ENCODE peak calls at places on chromosomes 7 and 10, in seven cellular contexts. One of them, this sample, is unnamed.

GRCh38 chr10:123746016-123746415 is 79.9 kb downstream of the GPR26 start:
- DNase-seq in tibial nerve: no peak
- DNase-seq in uterus: no peak
- DNase-seq in body of pancreas: no peak
- DNase-seq in IMR-90: no peak
- DNase-seq in breast epithelium: no peak
- DNase-seq in spleen: no peak
- DNase-seq in this sample: no peak

GRCh38 chr10:125289461-125289860 is 129.1 kb upstream of the CTBP2 start:
- DNase-seq in breast epithelium: no peak
- DNase-seq in body of pancreas: no peak
- DNase-seq in uterus: no peak
- DNase-seq in IMR-90: no peak
- DNase-seq in spleen: no peak
- DNase-seq in tibial nerve: no peak
- DNase-seq in this sample: no peak

GRCh38 chr7:143172354-143172753 is 10.9 kb upstream of the TAS2R39 start:
- DNase-seq in spleen: no peak
- DNase-seq in tibial nerve: no peak
- DNase-seq in IMR-90: no peak
- DNase-seq in breast epithelium: peak
- DNase-seq in uterus: no peak
- DNase-seq in body of pancreas: peak
- DNase-seq in this sample: no peak

GRCh38 chr10:113132651-113133088 is 182.6 kb downstream of the TCF7L2 start:
- DNase-seq in spleen: no peak
- DNase-seq in tibial nerve: no peak
- DNase-seq in uterus: no peak
- DNase-seq in breast epithelium: no peak
- DNase-seq in IMR-90: peak
- DNase-seq in body of pancreas: no peak
- DNase-seq in this sample: no peak

GRCh38 chr10:29355436-29355991 is 66.6 kb downstream of the LYZL1 start:
- DNase-seq in body of pancreas: no peak
- DNase-seq in tibial nerve: no peak
- DNase-seq in breast epithelium: no peak
- DNase-seq in uterus: no peak
- DNase-seq in IMR-90: no peak
- DNase-seq in spleen: no peak
- DNase-seq in this sample: no peak

GRCh38 chr7:137462074-137462715 is 118.7 kb upstream of the PTN start:
- DNase-seq in uterus: no peak
- DNase-seq in spleen: no peak
- DNase-seq in tibial nerve: no peak
- DNase-seq in body of pancreas: no peak
- DNase-seq in IMR-90: peak
- DNase-seq in breast epithelium: peak
- DNase-seq in this sample: no peak

GRCh38 chr10:36191009-36191408 is 548.9 kb upstream of the FZD8 start:
- DNase-seq in breast epithelium: no peak
- DNase-seq in body of pancreas: no peak
- DNase-seq in spleen: no peak
- DNase-seq in uterus: no peak
- DNase-seq in tibial nerve: no peak
- DNase-seq in IMR-90: no peak
- DNase-seq in this sample: no peak

GRCh38 chr10:1746796-1747195 is 9.5 kb upstream of the ADARB2 start:
- DNase-seq in uterus: no peak
- DNase-seq in breast epithelium: no peak
- DNase-seq in IMR-90: no peak
- DNase-seq in spleen: no peak
- DNase-seq in tibial nerve: no peak
- DNase-seq in body of pancreas: no peak
- DNase-seq in this sample: no peak

GRCh38 chr7:46133741-46134140 is 212.7 kb upstream of the IGFBP3 start:
- DNase-seq in breast epithelium: no peak
- DNase-seq in spleen: peak
- DNase-seq in body of pancreas: no peak
- DNase-seq in tibial nerve: no peak
- DNase-seq in uterus: no peak
- DNase-seq in IMR-90: no peak
- DNase-seq in this sample: no peak

GRCh38 chr7:139232893-139233292 is 1.9 kb downstream of the UBN2 start:
- DNase-seq in IMR-90: peak
- DNase-seq in breast epithelium: no peak
- DNase-seq in spleen: no peak
- DNase-seq in body of pancreas: no peak
- DNase-seq in uterus: no peak
- DNase-seq in tibial nerve: no peak
- DNase-seq in this sample: no peak

GRCh38 chr7:143381427-143382125 is 431 bp downstream of the ZYX start:
- DNase-seq in breast epithelium: peak
- DNase-seq in uterus: peak
- DNase-seq in body of pancreas: peak
- DNase-seq in IMR-90: peak
- DNase-seq in tibial nerve: peak
- DNase-seq in spleen: peak
- DNase-seq in this sample: no peak

GRCh38 chr7:111803015-111803758 is 240.9 kb upstream of the IMMP2L start:
- DNase-seq in IMR-90: peak
- DNase-seq in body of pancreas: no peak
- DNase-seq in spleen: no peak
- DNase-seq in tibial nerve: no peak
- DNase-seq in uterus: no peak
- DNase-seq in breast epithelium: no peak
- DNase-seq in this sample: no peak

GRCh38 chr10:130255777-130256176 is 119.6 kb downstream of the GLRX3 start:
- DNase-seq in breast epithelium: no peak
- DNase-seq in tibial nerve: no peak
- DNase-seq in body of pancreas: no peak
- DNase-seq in uterus: no peak
- DNase-seq in spleen: no peak
- DNase-seq in IMR-90: no peak
- DNase-seq in this sample: no peak

GRCh38 chr7:36390199-36391090 is 783 bp downstream of the ANLN start:
- DNase-seq in IMR-90: peak
- DNase-seq in tibial nerve: no peak
- DNase-seq in breast epithelium: peak
- DNase-seq in body of pancreas: peak
- DNase-seq in spleen: peak
- DNase-seq in uterus: peak
- DNase-seq in this sample: peak
- TF ChIP-seq POLR2A in IMR-90: peak
- TF ChIP-seq POLR2A in tibial nerve: no peak
- TF ChIP-seq POLR2A in breast epithelium: no peak
- TF ChIP-seq POLR2A in body of pancreas: no peak
- TF ChIP-seq POLR2A in spleen: no peak
- TF ChIP-seq POLR2A in uterus: no peak
- TF ChIP-seq POLR2A in this sample: no peak

GRCh38 chr7:1026721-1027151 is 17.6 kb upstream of the GPR146 start:
- DNase-seq in breast epithelium: no peak
- DNase-seq in body of pancreas: peak
- DNase-seq in uterus: no peak
- DNase-seq in tibial nerve: no peak
- DNase-seq in IMR-90: no peak
- DNase-seq in spleen: peak
- DNase-seq in this sample: no peak

GRCh38 chr7:1027285-1028043 is 16.9 kb upstream of the GPR146 start:
- DNase-seq in tibial nerve: no peak
- DNase-seq in uterus: peak
- DNase-seq in body of pancreas: peak
- DNase-seq in breast epithelium: no peak
- DNase-seq in IMR-90: peak
- DNase-seq in spleen: peak
- DNase-seq in this sample: peak

GRCh38 chr7:1029637-1030443 is 14.5 kb upstream of the GPR146 start:
- DNase-seq in spleen: peak
- DNase-seq in IMR-90: no peak
- DNase-seq in tibial nerve: no peak
- DNase-seq in breast epithelium: no peak
- DNase-seq in body of pancreas: no peak
- DNase-seq in uterus: no peak
- DNase-seq in this sample: no peak

GRCh38 chr7:1028775-1029636 is 15.3 kb upstream of the GPR146 start:
- DNase-seq in tibial nerve: peak
- DNase-seq in uterus: peak
- DNase-seq in IMR-90: peak
- DNase-seq in breast epithelium: peak
- DNase-seq in spleen: peak
- DNase-seq in body of pancreas: peak
- DNase-seq in this sample: peak

GRCh38 chr7:1028044-1028770 is 16.1 kb upstream of the GPR146 start:
- DNase-seq in tibial nerve: peak
- DNase-seq in spleen: peak
- DNase-seq in uterus: peak
- DNase-seq in body of pancreas: peak
- DNase-seq in breast epithelium: peak
- DNase-seq in IMR-90: peak
- DNase-seq in this sample: peak
- TF ChIP-seq POLR2A in tibial nerve: peak
- TF ChIP-seq POLR2A in spleen: no peak
- TF ChIP-seq POLR2A in uterus: peak
- TF ChIP-seq POLR2A in body of pancreas: peak
- TF ChIP-seq POLR2A in breast epithelium: no peak
- TF ChIP-seq POLR2A in IMR-90: peak
- TF ChIP-seq POLR2A in this sample: peak

GRCh38 chr10:78966182-78966787 is 102.5 kb upstream of the ZMIZ1 start:
- DNase-seq in uterus: no peak
- DNase-seq in tibial nerve: no peak
- DNase-seq in breast epithelium: no peak
- DNase-seq in IMR-90: no peak
- DNase-seq in body of pancreas: no peak
- DNase-seq in spleen: no peak
- DNase-seq in this sample: no peak

GRCh38 chr10:78966844-78967488 is 101.8 kb upstream of the ZMIZ1 start:
- DNase-seq in breast epithelium: no peak
- DNase-seq in body of pancreas: no peak
- DNase-seq in uterus: no peak
- DNase-seq in tibial nerve: no peak
- DNase-seq in spleen: peak
- DNase-seq in IMR-90: no peak
- DNase-seq in this sample: no peak

GRCh38 chr10:78964274-78964951 is 104.4 kb upstream of the ZMIZ1 start:
- DNase-seq in body of pancreas: no peak
- DNase-seq in breast epithelium: no peak
- DNase-seq in spleen: no peak
- DNase-seq in uterus: no peak
- DNase-seq in tibial nerve: no peak
- DNase-seq in IMR-90: no peak
- DNase-seq in this sample: no peak

GRCh38 chr10:78963074-78964034 is 105.4 kb upstream of the ZMIZ1 start:
- DNase-seq in tibial nerve: no peak
- DNase-seq in body of pancreas: no peak
- DNase-seq in spleen: peak
- DNase-seq in breast epithelium: no peak
- DNase-seq in IMR-90: no peak
- DNase-seq in uterus: no peak
- DNase-seq in this sample: no peak

GRCh38 chr10:78964952-78965633 is 103.7 kb upstream of the ZMIZ1 start:
- DNase-seq in IMR-90: peak
- DNase-seq in uterus: no peak
- DNase-seq in tibial nerve: no peak
- DNase-seq in spleen: no peak
- DNase-seq in breast epithelium: peak
- DNase-seq in body of pancreas: peak
- DNase-seq in this sample: peak
- TF ChIP-seq POLR2A in IMR-90: no peak
- TF ChIP-seq POLR2A in uterus: no peak
- TF ChIP-seq POLR2A in tibial nerve: no peak
- TF ChIP-seq POLR2A in spleen: no peak
- TF ChIP-seq POLR2A in breast epithelium: no peak
- TF ChIP-seq POLR2A in body of pancreas: no peak
- TF ChIP-seq POLR2A in this sample: no peak

DNA sequence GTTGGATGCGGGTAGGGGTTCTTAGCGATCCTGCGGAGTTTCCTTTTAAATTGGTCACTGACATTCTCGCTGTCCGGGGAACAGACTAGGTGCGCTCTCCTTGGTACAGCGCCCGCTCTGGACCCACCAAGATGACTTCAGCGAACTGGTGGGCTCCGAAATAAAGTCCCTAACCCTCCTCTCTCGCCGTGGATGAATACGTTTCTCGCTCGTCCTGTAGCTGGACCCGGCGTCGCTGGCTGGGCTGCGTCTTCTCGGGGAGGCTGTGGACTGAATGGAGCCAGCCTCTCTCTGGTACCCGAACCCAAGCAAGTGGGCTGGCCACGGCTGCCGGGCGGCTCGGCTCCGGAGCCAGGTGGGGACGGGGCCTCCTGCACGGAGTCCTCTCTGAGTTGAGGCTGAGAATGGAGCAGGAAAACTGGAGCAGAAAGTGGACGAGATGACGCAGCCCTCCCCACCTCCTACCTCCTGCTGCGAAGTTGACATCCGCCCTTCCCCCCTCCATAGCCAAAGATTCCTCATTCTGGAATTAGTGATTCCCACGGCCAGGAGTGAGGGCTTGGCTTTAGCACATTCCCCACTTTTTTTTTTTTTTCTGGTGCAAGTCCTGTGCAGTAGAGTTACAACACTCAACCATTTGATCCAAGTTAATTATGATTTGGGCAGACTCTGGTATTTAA is 1.5 kb downstream of the UNC5B start:
- DNase-seq in tibial nerve: no peak
- DNase-seq in breast epithelium: no peak
- DNase-seq in IMR-90: peak
- DNase-seq in uterus: peak
- DNase-seq in spleen: peak
- DNase-seq in body of pancreas: peak
- DNase-seq in this sample: no peak
- TF ChIP-seq POLR2A in tibial nerve: no peak
- TF ChIP-seq POLR2A in breast epithelium: no peak
- TF ChIP-seq POLR2A in IMR-90: no peak
- TF ChIP-seq POLR2A in uterus: no peak
- TF ChIP-seq POLR2A in spleen: no peak
- TF ChIP-seq POLR2A in body of pancreas: peak
- TF ChIP-seq POLR2A in this sample: no peak

GRCh38 chr10:5574642-5575131 is 49.9 kb downstream of the CALML3 start:
- DNase-seq in body of pancreas: no peak
- DNase-seq in spleen: peak
- DNase-seq in IMR-90: no peak
- DNase-seq in tibial nerve: no peak
- DNase-seq in uterus: no peak
- DNase-seq in breast epithelium: no peak
- DNase-seq in this sample: no peak
- TF ChIP-seq POLR2A in body of pancreas: no peak
- TF ChIP-seq POLR2A in spleen: no peak
- TF ChIP-seq POLR2A in IMR-90: no peak
- TF ChIP-seq POLR2A in tibial nerve: no peak
- TF ChIP-seq POLR2A in uterus: no peak
- TF ChIP-seq POLR2A in breast epithelium: no peak
- TF ChIP-seq POLR2A in this sample: no peak

This sample was measured in erythroblast.